ENCODE peak calls at places on chromosome 11, in four cellular contexts. V is mesenchymal stem cell, W is neuronal stem cell, J is H1. H is an unnamed sample. For H3K4me1, the result is how much of the 10 kb centered on the place peaks cover.

GRCh38 chr11:69352715-69353325 is 58.9 kb downstream of the MYEOV start:
- DNase-seq in V (peak), W (no peak), J (peak), H (no peak)

GRCh38 chr11:92211576-92212167 is 12.9 kb upstream of the FAT3 start:
- DNase-seq in V (peak), W (peak), J (no peak), H (peak)

GRCh38 chr11:126114486-126115252 is 52.0 kb upstream of the CDON start:
- DNase-seq in V (peak), W (no peak), J (no peak), H (no peak)

GRCh38 chr11:11075515-11076171 is 217.8 kb upstream of the ZBED5 start:
- DNase-seq in V (peak), W (no peak), J (no peak), H (no peak)

GRCh38 chr11:93541154-93541553 is 2.0 kb downstream of the SMCO4 start:
- DNase-seq in V (no peak), W (no peak), J (no peak), H (no peak)

GRCh38 chr11:20671856-20672546 is 2.6 kb downstream of the NELL1 start:
- DNase-seq in V (no peak), W (no peak), J (no peak), H (no peak)

GRCh38 chr11:110249066-110249465 is 47.3 kb downstream of the RDX start:
- DNase-seq in V (no peak), W (no peak), J (no peak), H (no peak)

GRCh38 chr11:69382131-69383128 is 88.5 kb downstream of the MYEOV start:
- DNase-seq in V (no peak), W (no peak), J (peak), H (peak)

GRCh38 chr11:20596629-20597129 is 2.7 kb upstream of the SLC6A5 start:
- DNase-seq in V (no peak), W (no peak), J (no peak), H (peak)

GRCh38 chr11:19879309-19880087 is 166.9 kb downstream of the NAV2 start:
- DNase-seq in V (no peak), W (no peak), J (no peak), H (no peak)

GRCh38 chr11:11211888-11212287 is 141.2 kb downstream of the CSNK2A3 start:
- DNase-seq in V (no peak), W (no peak), J (no peak), H (no peak)

GRCh38 chr11:15865212-15865987 is 490.9 kb downstream of the SOX6 start:
- DNase-seq in V (no peak), W (no peak), J (no peak), H (no peak)

GRCh38 chr11:65616575-65617001 is 1.0 kb downstream of the PCNX3 start:
- DNase-seq in V (peak), W (no peak), J (no peak), H (no peak)

GRCh38 chr11:1298695-1299492 is 10.5 kb downstream of the TOLLIP start:
- DNase-seq in V (peak), W (no peak), J (peak), H (peak)

GRCh38 chr11:16958833-16959232 is 55.4 kb downstream of the PLEKHA7 start:
- DNase-seq in V (no peak), W (no peak), J (no peak), H (no peak)

DNA sequence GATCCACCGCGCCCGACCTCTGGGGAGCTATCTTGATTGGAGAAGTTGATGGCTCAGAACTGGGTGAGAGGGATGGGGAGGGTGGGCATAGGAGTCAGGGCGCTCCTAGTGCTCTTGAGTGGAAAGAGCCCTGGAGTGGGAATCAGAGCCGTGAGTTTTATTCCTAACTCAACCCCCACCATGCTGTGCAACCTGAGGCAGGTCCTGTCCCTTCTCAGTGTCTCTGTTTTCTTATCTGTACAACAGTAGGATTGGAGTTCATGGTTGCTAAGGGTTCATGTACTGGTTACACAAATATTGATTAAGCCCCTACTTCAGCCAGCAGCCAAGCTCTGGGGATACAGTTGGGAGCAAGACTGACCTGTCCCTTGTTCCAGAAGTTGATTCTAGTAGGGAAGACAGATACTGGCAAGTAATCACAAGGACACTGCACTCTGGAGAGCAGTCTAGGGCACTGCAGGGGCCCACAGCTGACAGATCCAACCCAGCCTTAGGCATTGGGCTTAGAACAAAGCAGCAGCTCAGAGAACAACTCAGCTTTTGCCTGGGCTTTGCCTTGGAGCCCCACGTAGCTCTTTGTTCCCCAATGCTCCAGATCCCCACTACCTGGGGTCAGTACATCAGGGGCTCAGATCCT is 12.4 kb upstream of the DAGLA start:
- DNase-seq in V (no peak), W (no peak), J (no peak), H (peak)
- H2BK15ac ChIP-seq in V (no peak), W (no peak), J (no peak), H (no peak)

GRCh38 chr11:35141538-35141937 is 2.6 kb downstream of the CD44 start:
- DNase-seq in V (peak), W (no peak), J (no peak), H (no peak)

GRCh38 chr11:35143509-35144102 is 4.6 kb downstream of the CD44 start:
- DNase-seq in V (peak), W (no peak), J (no peak), H (no peak)

GRCh38 chr11:35141034-35141433 is 2.1 kb downstream of the CD44 start:
- DNase-seq in V (peak), W (no peak), J (no peak), H (no peak)

GRCh38 chr11:35144103-35144741 is 5.3 kb downstream of the CD44 start:
- DNase-seq in V (peak), W (no peak), J (no peak), H (no peak)

DNA sequence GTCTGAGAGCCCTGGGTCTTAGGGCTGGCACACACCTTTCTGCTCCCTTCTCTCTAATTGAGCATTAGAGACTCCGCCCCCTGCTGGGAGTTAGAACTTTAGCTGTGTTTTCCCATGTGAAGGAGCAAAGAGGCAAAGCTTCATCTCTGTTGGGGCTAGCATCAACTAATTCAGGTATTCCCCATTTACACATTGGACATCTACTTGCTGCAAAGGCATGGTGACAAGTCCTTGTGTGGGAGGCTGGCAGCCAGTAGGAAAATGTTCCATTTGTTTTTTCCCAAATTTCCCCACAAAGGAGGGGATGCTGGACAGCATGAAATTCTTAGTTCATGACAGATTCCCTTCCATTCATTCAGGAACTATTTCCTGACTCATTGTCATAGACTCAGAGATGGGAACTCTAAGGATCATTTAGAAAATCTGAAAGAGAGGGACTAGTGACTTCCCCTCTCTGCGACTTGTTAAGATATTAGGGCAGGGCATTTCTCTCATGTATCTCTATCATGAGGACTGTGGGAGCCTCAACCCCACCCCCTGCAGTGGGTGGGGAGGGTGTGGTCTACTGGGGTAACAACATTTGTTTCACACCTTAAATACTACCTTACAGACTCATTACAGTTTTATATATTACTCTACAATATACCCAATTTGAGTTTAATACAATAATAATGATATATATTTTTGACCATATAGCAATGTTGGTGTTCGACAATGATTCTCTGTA is 3.7 kb downstream of the CD44 start:
- DNase-seq in V (peak), W (no peak), J (no peak), H (no peak)
- H3K4me1 ChIP-seq in V (under half), W (under half), J (under half), H (under half)

GRCh38 chr11:7964873-7965272 is 374 bp downstream of the NLRP10 start:
- DNase-seq in V (peak), W (no peak), J (no peak), H (no peak)

GRCh38 chr11:7965386-7965785 is at the start of gene NLRP10:
- DNase-seq in V (peak), W (no peak), J (no peak), H (no peak)

GRCh38 chr11:7967826-7968225 is 2.6 kb upstream of the NLRP10 start:
- DNase-seq in V (no peak), W (no peak), J (no peak), H (no peak)

GRCh38 chr11:7968686-7969085 is 3.4 kb upstream of the NLRP10 start:
- DNase-seq in V (no peak), W (no peak), J (no peak), H (no peak)

DNA sequence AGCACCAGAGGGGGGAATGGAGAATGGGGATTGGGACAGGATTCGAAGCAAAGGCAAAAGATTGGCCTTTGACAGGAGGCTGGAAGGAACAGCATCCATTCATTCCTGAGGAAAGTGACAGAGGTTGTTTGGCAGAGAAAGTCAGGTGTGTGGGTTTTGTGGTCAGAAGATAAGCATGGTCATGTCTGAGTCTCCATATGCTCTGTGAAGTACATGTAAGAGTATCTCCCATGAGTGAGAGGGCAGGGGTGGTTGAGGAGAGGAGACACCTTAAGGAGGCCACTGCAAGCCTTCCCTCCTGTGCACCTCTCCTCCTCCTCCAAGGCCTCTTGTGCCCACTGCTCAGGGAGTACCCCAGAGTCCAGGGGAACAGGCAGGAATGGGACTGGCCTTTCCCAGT is 1.9 kb upstream of the NLRP10 start:
- DNase-seq in V (no peak), W (no peak), J (no peak), H (no peak)
- H2BK12ac ChIP-seq in V (no peak), W (no peak), J (peak), H (no peak)

DNA sequence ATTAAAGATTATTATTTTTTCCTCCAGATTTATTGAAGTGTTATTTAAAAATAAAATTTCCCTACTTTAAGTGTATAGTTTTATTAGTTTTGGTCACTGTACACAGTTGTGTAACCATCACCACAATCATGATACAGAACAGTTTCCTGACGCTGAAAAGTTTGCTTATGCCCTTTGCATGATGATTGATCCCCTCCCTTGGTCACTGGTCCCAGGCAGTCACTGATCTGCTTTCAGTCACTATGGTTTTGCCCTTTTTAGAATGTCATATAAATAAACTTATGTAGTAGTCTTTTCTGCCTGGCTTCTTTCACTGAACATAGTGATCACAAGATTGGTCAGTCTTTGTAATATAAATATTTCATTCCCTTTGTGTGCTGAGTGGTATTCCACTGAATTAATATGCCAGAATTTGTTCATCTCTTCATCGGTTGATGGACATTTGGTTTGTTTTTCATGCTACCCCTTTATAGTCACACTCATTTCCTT is 140.6 kb downstream of the SWAP70 start:
- DNase-seq in V (peak), W (no peak), J (no peak), H (no peak)
- H2BK15ac ChIP-seq in V (no peak), W (no peak), J (no peak), H (no peak)

GRCh38 chr11:12404461-12404860 is 27.1 kb downstream of the PARVA start:
- DNase-seq in V (no peak), W (no peak), J (no peak), H (no peak)
- H3K4me1 ChIP-seq in V (under half), W (under half), J (under half), H (under half)

GRCh38 chr11:43747130-43747802 is 66.7 kb downstream of the HSD17B12 start:
- DNase-seq in V (no peak), W (no peak), J (no peak), H (no peak)

GRCh38 chr11:43748095-43748494 is 67.6 kb downstream of the HSD17B12 start:
- DNase-seq in V (no peak), W (no peak), J (no peak), H (no peak)

GRCh38 chr11:43751726-43752125 is 71.2 kb downstream of the HSD17B12 start:
- DNase-seq in V (no peak), W (no peak), J (no peak), H (no peak)

DNA sequence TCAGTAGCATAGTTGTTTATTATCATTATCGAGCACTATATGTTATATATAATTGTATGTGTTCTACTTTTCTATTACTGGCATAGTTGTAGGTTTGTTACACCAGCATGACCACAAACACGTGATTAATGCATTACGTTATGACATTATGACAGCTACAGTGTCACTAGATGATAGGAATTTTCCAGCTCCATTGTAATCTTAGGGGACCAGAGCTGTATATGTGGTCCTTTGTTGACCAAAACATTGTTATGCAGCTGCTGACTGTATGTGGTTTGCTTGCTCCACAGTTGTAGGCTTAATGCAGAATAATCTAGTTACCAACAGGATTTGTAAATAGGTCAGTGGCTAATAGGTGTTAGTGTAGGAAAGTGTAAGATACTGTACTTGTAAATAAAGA is 66.1 kb downstream of the HSD17B12 start:
- DNase-seq in V (no peak), W (no peak), J (no peak), H (no peak)
- H2BK12ac ChIP-seq in V (no peak), W (no peak), J (no peak), H (no peak)

H was measured in H9.